ENCODE peak calls at places on chromosome 1, in seven cellular contexts. One of them, this sample, is unnamed.

GRCh38 chr1:240691521-240692338 is 79.8 kb upstream of the GREM2 start:
- DNase-seq in K562: no peak
- DNase-seq in H1: peak
- DNase-seq in GM12892: no peak
- DNase-seq in HepG2: peak
- DNase-seq in SK-N-SH: peak
- DNase-seq in GM12878: no peak
- DNase-seq in this sample: no peak

GRCh38 chr1:100349276-100349675 is 3.0 kb upstream of the CDC14A start:
- DNase-seq in K562: no peak
- DNase-seq in GM12878: no peak
- DNase-seq in H1: no peak
- DNase-seq in HepG2: no peak
- DNase-seq in SK-N-SH: no peak
- DNase-seq in GM12892: no peak
- DNase-seq in this sample: no peak

GRCh38 chr1:184792450-184792969 is 37.9 kb upstream of the EDEM3 start:
- DNase-seq in HepG2: peak
- DNase-seq in K562: no peak
- DNase-seq in SK-N-SH: no peak
- DNase-seq in H1: no peak
- DNase-seq in GM12878: no peak
- DNase-seq in GM12892: no peak
- DNase-seq in this sample: no peak

GRCh38 chr1:38740543-38740942 is 119.0 kb downstream of the RRAGC start:
- DNase-seq in K562: no peak
- DNase-seq in GM12878: no peak
- DNase-seq in H1: no peak
- DNase-seq in GM12892: no peak
- DNase-seq in SK-N-SH: no peak
- DNase-seq in HepG2: no peak
- DNase-seq in this sample: no peak

GRCh38 chr1:100794719-100795645 is 75.4 kb downstream of the VCAM1 start:
- DNase-seq in GM12878: no peak
- DNase-seq in SK-N-SH: no peak
- DNase-seq in H1: no peak
- DNase-seq in K562: peak
- DNase-seq in GM12892: no peak
- DNase-seq in HepG2: no peak
- DNase-seq in this sample: no peak

GRCh38 chr1:151311589-151312331 is 15.5 kb downstream of the PI4KB start:
- DNase-seq in GM12892: no peak
- DNase-seq in H1: no peak
- DNase-seq in SK-N-SH: peak
- DNase-seq in HepG2: peak
- DNase-seq in GM12878: no peak
- DNase-seq in K562: peak
- DNase-seq in this sample: no peak

GRCh38 chr1:188642585-188643168 is 1813.9 kb downstream of the PLA2G4A start:
- DNase-seq in HepG2: no peak
- DNase-seq in GM12892: no peak
- DNase-seq in SK-N-SH: no peak
- DNase-seq in GM12878: no peak
- DNase-seq in H1: no peak
- DNase-seq in K562: no peak
- DNase-seq in this sample: no peak

GRCh38 chr1:162081316-162081715 is 11.8 kb downstream of the NOS1AP start:
- DNase-seq in GM12892: no peak
- DNase-seq in GM12878: no peak
- DNase-seq in K562: no peak
- DNase-seq in H1: no peak
- DNase-seq in HepG2: peak
- DNase-seq in SK-N-SH: no peak
- DNase-seq in this sample: no peak

GRCh38 chr1:68229927-68230812 is 2.2 kb downstream of the WLS start:
- DNase-seq in HepG2: no peak
- DNase-seq in GM12878: no peak
- DNase-seq in K562: no peak
- DNase-seq in SK-N-SH: no peak
- DNase-seq in GM12892: no peak
- DNase-seq in H1: no peak
- DNase-seq in this sample: no peak

GRCh38 chr1:208270679-208271111 is 26.5 kb upstream of the PLXNA2 start:
- DNase-seq in H1: no peak
- DNase-seq in HepG2: no peak
- DNase-seq in SK-N-SH: no peak
- DNase-seq in K562: no peak
- DNase-seq in GM12878: no peak
- DNase-seq in GM12892: no peak
- DNase-seq in this sample: no peak

DNA sequence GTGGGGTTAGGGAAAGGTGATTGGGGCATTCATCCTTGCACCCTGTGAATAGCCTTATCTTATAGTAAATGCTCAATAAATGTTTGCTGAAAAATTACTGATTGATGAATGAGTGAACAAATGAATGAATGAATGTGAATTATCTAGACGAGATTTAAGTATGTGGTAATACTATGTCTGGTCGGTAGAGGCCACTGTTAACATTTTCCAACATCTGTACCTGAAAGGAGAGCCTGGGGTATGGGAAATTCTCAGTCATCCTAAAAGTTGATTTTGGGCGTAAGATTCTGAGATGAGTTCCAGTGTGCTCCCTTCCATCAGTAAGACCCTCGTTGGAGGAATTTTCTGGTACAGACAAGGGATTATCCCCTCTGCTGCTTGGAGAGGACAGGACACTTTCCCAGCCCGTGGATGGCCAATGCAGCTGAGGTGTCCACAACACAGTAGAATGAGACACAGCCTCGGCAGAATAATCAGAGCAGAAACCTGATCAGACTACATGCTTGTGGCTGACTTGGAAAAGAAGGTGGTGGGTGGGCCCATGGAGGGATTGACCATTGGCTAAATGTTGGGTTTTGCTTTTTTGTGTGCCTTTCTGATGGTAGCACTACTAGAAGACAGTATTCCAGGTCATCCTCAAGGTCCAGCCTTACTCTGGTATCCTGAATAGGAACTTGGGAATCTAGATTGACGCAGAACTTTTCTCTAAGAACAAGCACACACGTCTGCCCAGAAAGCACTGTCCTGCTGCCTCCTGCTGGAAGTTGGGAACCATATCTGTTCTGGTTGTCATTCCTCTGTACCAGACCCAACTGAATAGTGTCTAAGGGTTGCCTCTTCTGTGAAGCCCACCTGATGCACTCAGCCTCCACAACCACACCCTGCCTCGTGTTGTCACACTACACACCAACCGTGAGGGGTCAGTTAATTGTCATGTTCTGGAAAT is 262.0 kb downstream of the TNR start:
- DNase-seq in GM12892: no peak
- DNase-seq in H1: no peak
- DNase-seq in GM12878: no peak
- DNase-seq in SK-N-SH: no peak
- DNase-seq in K562: peak
- DNase-seq in HepG2: no peak
- DNase-seq in this sample: no peak
- TF ChIP-seq TAF1 in GM12892: no peak
- TF ChIP-seq TAF1 in H1: no peak
- TF ChIP-seq TAF1 in GM12878: no peak
- TF ChIP-seq TAF1 in SK-N-SH: no peak
- TF ChIP-seq TAF1 in K562: no peak
- TF ChIP-seq TAF1 in HepG2: no peak
- TF ChIP-seq TAF1 in this sample: no peak

GRCh38 chr1:106278706-106279105 is 777.8 kb upstream of the PRMT6 start:
- DNase-seq in SK-N-SH: no peak
- DNase-seq in GM12878: no peak
- DNase-seq in HepG2: no peak
- DNase-seq in H1: no peak
- DNase-seq in K562: no peak
- DNase-seq in GM12892: no peak
- DNase-seq in this sample: no peak
- TF ChIP-seq TAF1 in SK-N-SH: no peak
- TF ChIP-seq TAF1 in GM12878: no peak
- TF ChIP-seq TAF1 in HepG2: no peak
- TF ChIP-seq TAF1 in H1: no peak
- TF ChIP-seq TAF1 in K562: no peak
- TF ChIP-seq TAF1 in GM12892: no peak
- TF ChIP-seq TAF1 in this sample: no peak

DNA sequence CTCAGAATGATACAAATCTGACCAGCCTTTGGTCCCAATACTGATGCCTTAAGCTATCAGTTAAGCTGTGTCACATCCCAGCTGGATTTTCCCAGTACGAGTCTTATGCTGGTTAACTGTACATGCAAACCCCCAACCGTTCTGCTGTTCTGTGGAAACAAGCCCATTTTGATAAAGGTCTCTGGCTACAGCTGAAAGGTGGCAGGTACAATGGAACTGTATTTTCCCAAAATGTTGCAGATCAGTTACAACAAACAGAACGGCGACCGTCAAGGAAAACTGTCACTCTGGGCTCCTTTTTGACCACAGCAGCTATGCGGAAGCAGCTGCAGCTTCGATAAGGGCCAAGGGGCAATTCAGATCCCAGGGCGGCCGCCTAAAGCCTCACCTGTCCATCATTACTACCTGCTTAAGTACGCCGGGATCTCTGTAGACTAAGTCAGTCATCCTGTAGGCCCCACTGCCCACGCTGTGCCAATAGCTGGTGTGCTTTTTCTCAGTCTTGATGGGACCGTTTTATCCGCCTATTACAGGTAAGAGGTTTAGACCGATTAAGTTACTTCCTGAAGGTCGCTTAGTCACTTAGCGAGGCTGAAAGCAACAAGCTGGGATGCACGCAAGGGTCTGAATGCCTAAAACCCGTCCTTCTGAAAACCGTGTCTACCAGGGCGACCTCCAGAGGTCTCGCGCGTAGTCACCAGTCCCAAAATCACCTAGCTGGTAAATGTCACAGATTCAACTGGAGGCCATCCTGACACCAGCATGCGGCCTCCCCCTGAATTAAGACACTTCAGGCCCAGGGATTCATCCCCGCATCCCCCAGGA is 11.1 kb upstream of the RAB42 start:
- DNase-seq in GM12878: no peak
- DNase-seq in K562: peak
- DNase-seq in GM12892: no peak
- DNase-seq in H1: no peak
- DNase-seq in HepG2: peak
- DNase-seq in SK-N-SH: peak
- DNase-seq in this sample: no peak
- TF ChIP-seq TAF1 in GM12878: no peak
- TF ChIP-seq TAF1 in K562: no peak
- TF ChIP-seq TAF1 in GM12892: no peak
- TF ChIP-seq TAF1 in H1: no peak
- TF ChIP-seq TAF1 in HepG2: no peak
- TF ChIP-seq TAF1 in SK-N-SH: no peak
- TF ChIP-seq TAF1 in this sample: no peak

GRCh38 chr1:45864124-45864721 is 60.8 kb downstream of the MAST2 start:
- DNase-seq in HepG2: no peak
- DNase-seq in GM12878: no peak
- DNase-seq in H1: no peak
- DNase-seq in K562: peak
- DNase-seq in SK-N-SH: no peak
- DNase-seq in GM12892: no peak
- DNase-seq in this sample: no peak
- TF ChIP-seq TAF1 in HepG2: no peak
- TF ChIP-seq TAF1 in GM12878: no peak
- TF ChIP-seq TAF1 in H1: no peak
- TF ChIP-seq TAF1 in K562: no peak
- TF ChIP-seq TAF1 in SK-N-SH: no peak
- TF ChIP-seq TAF1 in GM12892: no peak
- TF ChIP-seq TAF1 in this sample: no peak

DNA sequence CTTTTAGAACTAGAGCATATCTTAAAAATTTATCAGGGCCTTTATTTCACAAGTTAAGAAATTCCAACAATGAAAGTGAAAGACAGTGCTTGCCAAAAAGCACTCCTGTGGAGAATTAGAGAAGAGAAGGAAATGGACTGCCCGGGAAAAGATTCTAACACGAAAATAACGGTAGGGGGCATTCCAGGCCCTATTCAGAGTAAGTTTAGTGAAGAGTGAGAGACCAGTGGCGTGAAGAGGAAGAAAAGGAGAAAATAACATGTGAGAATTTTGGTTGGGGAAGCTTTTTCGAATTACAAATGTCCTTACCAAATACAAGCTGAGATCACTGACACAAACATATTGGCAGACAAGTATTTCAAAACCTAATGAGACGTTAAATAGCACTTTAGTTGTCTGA is 38.4 kb upstream of the RBM34 start:
- DNase-seq in SK-N-SH: peak
- DNase-seq in H1: peak
- DNase-seq in GM12878: no peak
- DNase-seq in K562: peak
- DNase-seq in HepG2: no peak
- DNase-seq in GM12892: no peak
- DNase-seq in this sample: no peak
- TF ChIP-seq TAF1 in SK-N-SH: no peak
- TF ChIP-seq TAF1 in H1: no peak
- TF ChIP-seq TAF1 in GM12878: no peak
- TF ChIP-seq TAF1 in K562: no peak
- TF ChIP-seq TAF1 in HepG2: no peak
- TF ChIP-seq TAF1 in GM12892: no peak
- TF ChIP-seq TAF1 in this sample: no peak

GRCh38 chr1:77188770-77189169 is 30.5 kb downstream of the PIGK start:
- DNase-seq in GM12878: no peak
- DNase-seq in H1: no peak
- DNase-seq in K562: no peak
- DNase-seq in HepG2: no peak
- DNase-seq in GM12892: no peak
- DNase-seq in SK-N-SH: no peak
- DNase-seq in this sample: no peak
- TF ChIP-seq TAF1 in GM12878: no peak
- TF ChIP-seq TAF1 in H1: no peak
- TF ChIP-seq TAF1 in K562: no peak
- TF ChIP-seq TAF1 in HepG2: no peak
- TF ChIP-seq TAF1 in GM12892: no peak
- TF ChIP-seq TAF1 in SK-N-SH: no peak
- TF ChIP-seq TAF1 in this sample: no peak

GRCh38 chr1:75589637-75590036 is 21.3 kb downstream of the SLC44A5 start:
- DNase-seq in GM12892: no peak
- DNase-seq in HepG2: no peak
- DNase-seq in K562: no peak
- DNase-seq in SK-N-SH: no peak
- DNase-seq in GM12878: no peak
- DNase-seq in H1: no peak
- DNase-seq in this sample: no peak
- TF ChIP-seq TAF1 in GM12892: no peak
- TF ChIP-seq TAF1 in HepG2: no peak
- TF ChIP-seq TAF1 in K562: no peak
- TF ChIP-seq TAF1 in SK-N-SH: no peak
- TF ChIP-seq TAF1 in GM12878: no peak
- TF ChIP-seq TAF1 in H1: no peak
- TF ChIP-seq TAF1 in this sample: no peak

DNA sequence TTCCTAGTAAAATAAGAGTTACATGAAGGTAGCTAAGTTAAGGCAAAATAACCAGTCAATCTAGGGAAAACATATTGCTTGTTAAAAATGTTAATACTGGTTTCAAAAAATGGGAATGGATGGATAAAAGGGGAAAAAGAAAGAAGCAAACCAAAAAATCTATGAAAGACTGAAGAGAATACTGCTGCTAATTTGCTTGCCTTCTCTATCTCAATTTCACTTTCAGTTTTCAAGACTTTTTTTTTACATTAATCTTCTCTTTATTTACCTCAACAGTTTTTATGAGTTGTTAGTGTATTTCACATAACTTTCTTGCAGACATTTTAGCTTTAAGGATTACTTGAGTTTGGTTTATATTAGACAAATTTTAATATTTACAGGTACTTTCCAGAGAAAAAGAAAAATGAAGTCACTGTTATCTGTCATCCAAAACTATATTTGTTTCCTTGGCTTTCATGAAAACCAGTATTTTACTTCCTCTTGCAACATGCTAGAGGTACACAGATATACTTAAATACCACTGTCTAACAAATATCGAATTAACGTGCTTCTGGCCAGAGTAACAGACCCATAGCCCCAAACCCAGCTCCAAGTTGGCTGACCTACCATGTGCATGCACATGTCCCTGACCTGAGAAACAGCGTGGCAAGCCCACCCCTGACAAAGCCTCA is 70.7 kb downstream of the COL24A1 start:
- DNase-seq in GM12878: no peak
- DNase-seq in GM12892: no peak
- DNase-seq in H1: no peak
- DNase-seq in HepG2: no peak
- DNase-seq in K562: no peak
- DNase-seq in SK-N-SH: no peak
- DNase-seq in this sample: no peak
- TF ChIP-seq TAF1 in GM12878: no peak
- TF ChIP-seq TAF1 in GM12892: no peak
- TF ChIP-seq TAF1 in H1: no peak
- TF ChIP-seq TAF1 in HepG2: no peak
- TF ChIP-seq TAF1 in K562: no peak
- TF ChIP-seq TAF1 in SK-N-SH: no peak
- TF ChIP-seq TAF1 in this sample: no peak